ENCODE peak calls at places on chromosome 17, in seven cellular contexts. P is heart right ventricle, R is kidney, D is AG09309, K is fibroblast of mammary gland, C is IMR-90, I is cardiac muscle cell. F is an unnamed sample.

GRCh38 chr17:17089796-17090641 is 47.8 kb downstream of the MPRIP start:
- DNase-seq in P (no peak), R (no peak), D (no peak), K (no peak), C (no peak), I (no peak), F (no peak)

GRCh38 chr17:34398990-34399389 is 36.0 kb upstream of the CCL1 start:
- DNase-seq in P (no peak), R (no peak), D (no peak), K (no peak), C (no peak), I (no peak), F (no peak)

GRCh38 chr17:61455754-61456681 is 3.8 kb downstream of the TBX4 start:
- DNase-seq in P (no peak), R (no peak), D (no peak), K (no peak), C (no peak), I (no peak), F (no peak)

GRCh38 chr17:53490447-53490968 is 332.2 kb upstream of the KIF2B start:
- DNase-seq in P (no peak), R (peak; percentile 32), D (no peak), K (no peak), C (no peak), I (no peak), F (peak; percentile 29)

GRCh38 chr17:152860-153420 is 15.6 kb downstream of the SCGB1C2 start:
- DNase-seq in P (no peak), R (peak; percentile 63), D (no peak), K (no peak), C (no peak), I (no peak), F (no peak)

GRCh38 chr17:43645450-43645764 is 16.3 kb downstream of the MEOX1 start:
- DNase-seq in P (no peak), R (no peak), D (no peak), K (no peak), C (no peak), I (no peak), F (no peak)

GRCh38 chr17:65400701-65401100 is 160.7 kb downstream of the AXIN2 start:
- DNase-seq in P (no peak), R (no peak), D (no peak), K (no peak), C (no peak), I (no peak), F (no peak)

GRCh38 chr17:10210151-10210574 is 11.8 kb upstream of the GAS7 start:
- DNase-seq in P (no peak), R (peak; percentile 72), D (no peak), K (peak; percentile 42), C (peak; percentile 58), I (peak; percentile 95), F (no peak)

GRCh38 chr17:66855204-66855603 is 20.3 kb downstream of the CACNG5 start:
- DNase-seq in P (no peak), R (peak; percentile 42), D (no peak), K (no peak), C (no peak), I (peak; percentile 10), F (no peak)

GRCh38 chr17:20158580-20158979 is 149.4 kb downstream of the SPECC1 start:
- DNase-seq in P (no peak), R (no peak), D (no peak), K (no peak), C (no peak), I (no peak), F (no peak)

GRCh38 chr17:70945386-70945785 is 776.1 kb downstream of the KCNJ2 start:
- DNase-seq in P (no peak), R (no peak), D (no peak), K (peak; percentile 10), C (no peak), I (peak; percentile 60), F (no peak)

GRCh38 chr17:78789149-78789662 is 7.1 kb upstream of the CYTH1 start:
- DNase-seq in P (no peak), R (no peak), D (no peak), K (no peak), C (no peak), I (no peak), F (no peak)

GRCh38 chr17:13704333-13704732 is 102.6 kb upstream of the HS3ST3A1 start:
- DNase-seq in P (no peak), R (no peak), D (peak; percentile 8), K (peak; percentile 81), C (peak; percentile 75), I (peak; percentile 41), F (peak; percentile 51)

GRCh38 chr17:39027037-39027436 is 59.8 kb upstream of the FBXO47 start:
- DNase-seq in P (peak; percentile 82), R (peak; percentile 88), D (no peak), K (peak; percentile 14), C (no peak), I (peak; percentile 56), F (no peak)

GRCh38 chr17:82252511-82253178 is 20.9 kb downstream of the CSNK1D start:
- DNase-seq in P (no peak), R (no peak), D (no peak), K (no peak), C (no peak), I (no peak), F (no peak)

GRCh38 chr17:48179071-48179945 is 71.7 kb downstream of the SNX11 start:
- DNase-seq in P (no peak), R (no peak), D (no peak), K (no peak), C (no peak), I (peak; percentile 29), F (peak; percentile 70)

GRCh38 chr17:31156326-31156725 is 61.5 kb downstream of the NF1 start:
- DNase-seq in P (no peak), R (no peak), D (peak; percentile 62), K (peak; percentile 59), C (peak; percentile 78), I (no peak), F (no peak)
- H3K4me3 ChIP-seq in P (no peak overlapping the region), R (no peak overlapping the region), D (no peak overlapping the region), K (no peak overlapping the region), C (no peak overlapping the region), I (no peak overlapping the region), F (no peak overlapping the region)

GRCh38 chr17:72476134-72476533 is 355.3 kb downstream of the SOX9 start:
- DNase-seq in P (no peak), R (peak; percentile 35), D (no peak), K (no peak), C (no peak), I (no peak), F (no peak)

GRCh38 chr17:72477529-72477928 is 356.7 kb downstream of the SOX9 start:
- DNase-seq in P (no peak), R (no peak), D (no peak), K (no peak), C (no peak), I (no peak), F (no peak)

GRCh38 chr17:72476575-72476986 is 355.8 kb downstream of the SOX9 start:
- DNase-seq in P (no peak), R (no peak), D (no peak), K (no peak), C (no peak), I (no peak), F (no peak)

GRCh38 chr17:72481572-72481971 is 360.8 kb downstream of the SOX9 start:
- DNase-seq in P (no peak), R (no peak), D (no peak), K (no peak), C (no peak), I (no peak), F (no peak)

GRCh38 chr17:72479113-72479512 is 358.3 kb downstream of the SOX9 start:
- DNase-seq in P (no peak), R (peak; percentile 28), D (no peak), K (no peak), C (no peak), I (no peak), F (no peak)
- TF ChIP-seq CTCF in P (no peak), R (no peak), D (peak; percentile 7), K (no peak), C (no peak), I (no peak), F (peak; percentile 30)

GRCh38 chr17:45032150-45032493 is 19.3 kb downstream of the DCAKD start:
- DNase-seq in P (no peak), R (no peak), D (no peak), K (no peak), C (no peak), I (no peak), F (no peak)

GRCh38 chr17:45029096-45029495 is 22.3 kb downstream of the DCAKD start:
- DNase-seq in P (no peak), R (no peak), D (no peak), K (no peak), C (no peak), I (no peak), F (no peak)

GRCh38 chr17:45031231-45032149 is 19.9 kb downstream of the DCAKD start:
- DNase-seq in P (no peak), R (no peak), D (no peak), K (no peak), C (no peak), I (peak; percentile 42), F (no peak)

GRCh38 chr17:45029758-45030423 is 21.5 kb downstream of the DCAKD start:
- DNase-seq in P (no peak), R (no peak), D (no peak), K (no peak), C (no peak), I (no peak), F (no peak)

DNA sequence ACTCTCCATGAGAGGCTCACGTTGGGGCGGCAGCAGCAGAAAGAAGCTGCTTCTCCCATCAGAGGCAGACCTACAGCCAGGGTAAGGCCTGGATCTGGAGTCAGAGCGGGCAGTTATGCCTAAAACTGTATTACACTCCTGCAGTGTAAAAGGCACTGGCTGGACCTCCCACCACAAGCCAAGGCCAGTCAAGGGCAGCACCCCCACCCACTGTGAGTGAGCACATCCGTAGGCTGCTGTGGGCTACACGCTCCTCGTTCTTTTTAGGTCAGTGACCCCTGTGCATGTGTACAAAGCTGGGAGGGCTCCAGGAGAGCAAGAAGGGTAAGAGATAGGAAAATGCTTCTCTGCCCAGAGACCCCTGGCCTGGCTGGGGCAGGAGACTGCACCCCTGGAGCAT is 20.7 kb downstream of the DCAKD start:
- DNase-seq in P (no peak), R (no peak), D (no peak), K (no peak), C (no peak), I (no peak), F (no peak)
- H3K4me3 ChIP-seq in P (no peak overlapping the region), R (no peak overlapping the region), D (no peak overlapping the region), K (no peak overlapping the region), C (no peak overlapping the region), I (no peak overlapping the region), F (no peak overlapping the region)

DNA sequence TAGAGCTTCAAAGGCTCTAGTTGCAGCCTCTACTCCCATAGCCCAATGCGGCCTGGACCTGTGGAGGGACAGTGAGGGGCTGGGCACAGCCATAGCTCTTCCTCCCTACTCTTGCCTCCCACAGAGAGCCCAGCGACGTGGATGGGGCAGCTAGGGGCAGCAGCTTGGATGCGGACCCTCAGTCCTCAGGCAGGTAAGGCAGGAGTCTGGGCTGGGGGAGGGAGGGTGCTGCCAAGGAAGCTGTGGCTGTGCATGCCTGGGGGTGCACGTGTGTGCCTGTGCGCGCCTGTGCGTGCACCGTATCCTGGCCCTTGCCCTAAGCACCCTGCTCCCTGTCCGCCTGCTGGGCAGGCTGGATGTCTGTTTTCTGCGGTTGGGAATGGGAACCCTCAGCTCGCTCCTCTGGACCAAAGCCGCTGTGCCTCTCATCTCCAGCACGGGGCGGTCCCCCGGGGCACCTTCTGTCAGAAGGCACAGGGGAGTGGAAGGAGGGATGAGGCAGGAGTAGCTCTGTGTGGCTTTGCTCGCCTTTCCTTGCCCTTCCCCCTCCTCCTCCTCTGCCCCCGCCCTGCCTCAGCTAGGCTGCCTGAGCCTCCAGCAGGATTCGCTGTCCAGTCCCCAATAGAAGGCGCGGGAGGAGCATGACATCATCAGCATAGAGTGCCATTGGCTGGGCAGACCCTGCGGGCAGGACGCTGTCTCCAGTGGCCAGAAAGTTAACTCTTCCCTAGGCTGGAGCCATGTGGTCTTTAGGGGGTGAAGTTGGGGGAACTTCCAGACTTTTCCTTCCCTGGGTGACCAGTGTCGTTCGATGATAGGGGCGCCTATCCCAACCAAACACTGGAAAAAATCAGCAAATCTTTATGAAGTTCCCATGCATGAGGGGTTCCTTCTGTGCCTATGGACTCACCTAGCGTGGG is 797 bp downstream of the PRCD start:
- DNase-seq in P (peak; percentile 90), R (peak; percentile 97), D (peak; percentile 71), K (peak; percentile 94), C (peak; percentile 94), I (peak; percentile 97), F (peak; percentile 81)
- TF ChIP-seq CTCF in P (peak; percentile 6), R (peak; percentile 14), D (peak; percentile 22), K (peak; percentile 17), C (peak; percentile 2), I (peak; percentile 22), F (peak; percentile 25)